ENCODE peak calls at places on chromosomes 1 and 21, in six cellular contexts. K, V, X, C, U and O are unnamed samples.

GRCh38 chr1:201229095-201229494 is 38.5 kb downstream of the IGFN1 start:
- DNase-seq in K (no peak), V (no peak), X (peak; percentile 23), C (no peak), U (no peak), O (no peak)

GRCh38 chr1:213759359-213760181 is 228.2 kb upstream of the PROX1 start:
- DNase-seq in K (peak; percentile 55), V (no peak), X (no peak), C (no peak), U (no peak), O (no peak)

GRCh38 chr1:239169276-239169675 is 217.1 kb upstream of the CHRM3 start:
- DNase-seq in K (no peak), V (no peak), X (no peak), C (no peak), U (no peak), O (no peak)

GRCh38 chr21:38675450-38675849 is 130.3 kb upstream of the ETS2 start:
- DNase-seq in K (no peak), V (no peak), X (no peak), C (no peak), U (no peak), O (no peak)

GRCh38 chr21:36698160-36699025 is 522 bp upstream of the SIM2 start:
- DNase-seq in K (no peak), V (no peak), X (no peak), C (no peak), U (no peak), O (no peak)

GRCh38 chr1:2950926-2951305 is 70.4 kb upstream of the ACTRT2 start:
- DNase-seq in K (no peak), V (peak; percentile 9), X (no peak), C (no peak), U (no peak), O (no peak)

GRCh38 chr1:219179293-219179692 is 5.6 kb downstream of the LYPLAL1 start:
- DNase-seq in K (no peak), V (no peak), X (no peak), C (peak; percentile 59), U (no peak), O (no peak)

GRCh38 chr21:36576441-36576840 is 96.5 kb upstream of the CLDN14 start:
- DNase-seq in K (no peak), V (no peak), X (no peak), C (no peak), U (no peak), O (no peak)

GRCh38 chr1:245771521-245772281 is 616.9 kb downstream of the KIF26B start:
- DNase-seq in K (no peak), V (no peak), X (no peak), C (peak; percentile 93), U (no peak), O (no peak)

GRCh38 chr1:76826072-76826827 is 41.0 kb upstream of the ST6GALNAC5 start:
- DNase-seq in K (no peak), V (no peak), X (no peak), C (peak; percentile 5), U (no peak), O (no peak)

GRCh38 chr1:92961131-92961895 is at the start of gene DIPK1A:
- DNase-seq in K (peak; percentile 67), V (peak; percentile 89), X (peak; percentile 87), C (peak; percentile 82), U (peak; percentile 65), O (peak; percentile 79)

GRCh38 chr1:41816061-41816460 is 102.7 kb downstream of the HIVEP3 start:
- DNase-seq in K (no peak), V (no peak), X (no peak), C (peak; percentile 53), U (no peak), O (no peak)

GRCh38 chr21:31236528-31236927 is 107.5 kb downstream of the TIAM1 start:
- DNase-seq in K (no peak), V (no peak), X (no peak), C (no peak), U (no peak), O (no peak)

GRCh38 chr1:117003253-117003875 is 1.8 kb downstream of the CD101 start:
- DNase-seq in K (no peak), V (no peak), X (no peak), C (no peak), U (no peak), O (no peak)

GRCh38 chr21:26043891-26044290 is 126.7 kb downstream of the APP start:
- DNase-seq in K (no peak), V (no peak), X (no peak), C (no peak), U (no peak), O (no peak)

GRCh38 chr21:25331286-25331685 is 276.0 kb downstream of the MRPL39 start:
- DNase-seq in K (no peak), V (no peak), X (no peak), C (peak; percentile 17), U (no peak), O (no peak)

GRCh38 chr21:26425576-26425975 is 147.5 kb downstream of the CYYR1 start:
- DNase-seq in K (no peak), V (no peak), X (no peak), C (no peak), U (no peak), O (no peak)

GRCh38 chr1:227731696-227732585 is 3.2 kb downstream of the JMJD4 start:
- DNase-seq in K (no peak), V (no peak), X (no peak), C (no peak), U (no peak), O (no peak)

GRCh38 chr1:230894032-230894431 is 25.7 kb upstream of the C1orf198 start:
- DNase-seq in K (no peak), V (no peak), X (no peak), C (no peak), U (no peak), O (no peak)

GRCh38 chr1:87296220-87296619 is 32.5 kb upstream of the LMO4 start:
- DNase-seq in K (no peak), V (no peak), X (no peak), C (no peak), U (no peak), O (no peak)

GRCh38 chr1:115565353-115565752 is 76.4 kb upstream of the VANGL1 start:
- DNase-seq in K (no peak), V (no peak), X (no peak), C (no peak), U (no peak), O (no peak)

GRCh38 chr1:228007054-228007800 is 429 bp downstream of the WNT3A start:
- DNase-seq in K (no peak), V (no peak), X (peak; percentile 27), C (no peak), U (no peak), O (no peak)